ENCODE peak calls at places on chromosomes 11 and 22, in four cellular contexts. J is HTR-8/SVneo, S is left ventricle myocardium inferior, E is pons. N is an unnamed sample.

GRCh38 chr11:70399681-70400112 is 1.4 kb downstream of the CTTN start:
- DNase-seq in E (peak; percentile 65), J (peak; percentile 98), S (peak; percentile 77), N (no peak)

GRCh38 chr11:47354913-47355282 is 2.4 kb upstream of the MYBPC3 start:
- DNase-seq in J (no peak), S (no peak), E (no peak), N (no peak)

GRCh38 chr11:126898802-126899201 is 101.8 kb downstream of the KIRREL3 start:
- DNase-seq in S (no peak), J (no peak), E (no peak), N (no peak)

GRCh38 chr11:64856382-64857227 is 12.2 kb upstream of the CDC42BPG start:
- DNase-seq in S (no peak), J (peak; percentile 53), E (no peak), N (no peak)

GRCh38 chr11:112795142-112795815 is 165.9 kb upstream of the NCAM1 start:
- DNase-seq in S (no peak), E (peak; percentile 46), J (no peak), N (no peak)

GRCh38 chr11:102361100-102362021 is 14.3 kb downstream of the BIRC2 start:
- DNase-seq in S (no peak), E (no peak), J (no peak), N (peak; percentile 62)

GRCh38 chr11:95886462-95886861 is 37.4 kb downstream of the MTMR2 start:
- DNase-seq in J (no peak), S (no peak), E (no peak), N (no peak)

GRCh38 chr11:62132188-62132587 is 8.4 kb downstream of the INCENP start:
- DNase-seq in S (no peak), E (no peak), J (no peak), N (no peak)

GRCh38 chr11:61784506-61784805 is 7.9 kb downstream of the TMEM258 start:
- DNase-seq in S (no peak), E (no peak), J (no peak), N (no peak)

GRCh38 chr22:36332623-36333331 is 55.0 kb downstream of the MYH9 start:
- DNase-seq in S (no peak), E (peak; percentile 46), J (no peak), N (peak; percentile 60)

GRCh38 chr11:19970944-19971343 is 189.3 kb downstream of the DBX1 start:
- DNase-seq in E (no peak), J (no peak), S (no peak), N (no peak)

GRCh38 chr22:48511211-48511610 is 1316.5 kb downstream of the BRD1 start:
- DNase-seq in J (no peak), S (no peak), E (no peak), N (no peak)

GRCh38 chr11:66066751-66067150 is 3.3 kb upstream of the PACS1 start:
- DNase-seq in J (no peak), S (no peak), E (no peak), N (no peak)

GRCh38 chr11:64874308-64874707 is 4.1 kb downstream of the EHD1 start:
- DNase-seq in S (no peak), J (no peak), E (peak; percentile 94), N (no peak)

GRCh38 chr22:38205261-38206128 is 3.7 kb downstream of the MAFF start:
- DNase-seq in E (peak; percentile 44), S (peak; percentile 83), J (no peak), N (no peak)

N was measured in CD4-positive, alpha-beta T cell.